ENCODE peak calls at places on chromosomes 7 and 10, in five cellular contexts. S, O, M, W and D are unnamed samples.

GRCh38 chr7:106309352-106309751 is 24.6 kb upstream of the NAMPT start:
- DNase-seq in S (no peak), O (peak), M (no peak), W (no peak), D (peak)

GRCh38 chr10:26214004-26214403 is 2.6 kb upstream of the GAD2 start:
- DNase-seq in S (no peak), O (no peak), M (no peak), W (no peak), D (no peak)

GRCh38 chr7:151168022-151168786 is 710 bp upstream of the GBX1 start:
- DNase-seq in S (peak), O (no peak), M (no peak), W (peak), D (no peak)

GRCh38 chr10:132654708-132655661 is 117.4 kb downstream of the INPP5A start:
- DNase-seq in S (peak), O (peak), M (no peak), W (peak), D (peak)

GRCh38 chr10:111297351-111297848 is 220.6 kb downstream of the ADRA2A start:
- DNase-seq in S (peak), O (peak), M (peak), W (no peak), D (no peak)

GRCh38 chr10:76251773-76252617 is 820.6 kb downstream of the LRMDA start:
- DNase-seq in S (no peak), O (peak), M (peak), W (no peak), D (no peak)

GRCh38 chr7:131493559-131493958 is 62.9 kb downstream of the PODXL start:
- DNase-seq in S (no peak), O (no peak), M (no peak), W (no peak), D (no peak)

GRCh38 chr10:37067576-37067975 is 57.8 kb upstream of the ANKRD30A start:
- DNase-seq in S (peak), O (no peak), M (no peak), W (no peak), D (no peak)

GRCh38 chr7:131522325-131522920 is 34.0 kb downstream of the PODXL start:
- DNase-seq in S (no peak), O (peak), M (no peak), W (no peak), D (no peak)

GRCh38 chr10:52020702-52021101 is 293.4 kb upstream of the DKK1 start:
- DNase-seq in S (no peak), O (no peak), M (no peak), W (no peak), D (no peak)

GRCh38 chr7:85165263-85165662 is 21.6 kb downstream of the SEMA3D start:
- DNase-seq in S (no peak), O (no peak), M (no peak), W (no peak), D (no peak)

GRCh38 chr7:46145412-46145811 is 224.3 kb upstream of the IGFBP3 start:
- DNase-seq in S (peak), O (peak), M (peak), W (no peak), D (peak)

GRCh38 chr10:84704101-84704500 is 375.7 kb downstream of the CCSER2 start:
- DNase-seq in S (no peak), O (no peak), M (no peak), W (no peak), D (no peak)